ENCODE peak calls at places on chromosomes 12 and 14, in six cellular contexts. B, Z, O, H, Q and D are unnamed samples.

GRCh38 chr14:50312734-50313054 is 570 bp downstream of the DMAC2L start:
- DNase-seq in B (no peak), Z (no peak), O (no peak), H (peak), Q (no peak), D (no peak)

GRCh38 chr14:61192970-61193369 is 88.2 kb downstream of the TMEM30B start:
- DNase-seq in B (no peak), Z (no peak), O (no peak), H (no peak), Q (no peak), D (no peak)

GRCh38 chr14:68397827-68398226 is 395.0 kb downstream of the ZFP36L1 start:
- DNase-seq in B (no peak), Z (peak), O (no peak), H (no peak), Q (no peak), D (no peak)

GRCh38 chr14:50173891-50174290 is 57.5 kb downstream of the SOS2 start:
- DNase-seq in B (no peak), Z (no peak), O (no peak), H (no peak), Q (no peak), D (no peak)

GRCh38 chr12:32997471-32997870 is 100.9 kb upstream of the PKP2 start:
- DNase-seq in B (no peak), Z (no peak), O (no peak), H (no peak), Q (no peak), D (no peak)

GRCh38 chr12:48783432-48783831 is 5.5 kb downstream of the ADCY6 start:
- DNase-seq in B (no peak), Z (no peak), O (no peak), H (no peak), Q (no peak), D (no peak)

GRCh38 chr14:95437715-95438114 is 78.7 kb downstream of the SYNE3 start:
- DNase-seq in B (no peak), Z (no peak), O (no peak), H (no peak), Q (no peak), D (no peak)

GRCh38 chr14:34018564-34019244 is 67.8 kb upstream of the EGLN3 start:
- DNase-seq in B (no peak), Z (no peak), O (no peak), H (no peak), Q (no peak), D (peak)

GRCh38 chr14:71094722-71095121 is 187.5 kb downstream of the PCNX1 start:
- DNase-seq in B (no peak), Z (no peak), O (no peak), H (no peak), Q (no peak), D (no peak)

GRCh38 chr12:2183556-2184541 is 131.1 kb downstream of the CACNA1C start:
- DNase-seq in B (no peak), Z (peak), O (no peak), H (peak), Q (no peak), D (no peak)

GRCh38 chr12:47307680-47308399 is 228.1 kb upstream of the AMIGO2 start:
- DNase-seq in B (peak), Z (peak), O (peak), H (peak), Q (no peak), D (peak)

GRCh38 chr14:53967606-53968005 is 11.0 kb upstream of the BMP4 start:
- DNase-seq in B (no peak), Z (no peak), O (no peak), H (no peak), Q (no peak), D (no peak)

GRCh38 chr12:6326316-6326959 is 15.4 kb downstream of the TNFRSF1A start:
- DNase-seq in B (peak), Z (peak), O (peak), H (peak), Q (peak), D (no peak)

GRCh38 chr12:75818863-75819262 is 212.7 kb downstream of the PHLDA1 start:
- DNase-seq in B (no peak), Z (no peak), O (no peak), H (no peak), Q (no peak), D (no peak)
- TF ChIP-seq CHD2 in B (no peak), Z (no peak), O (no peak), H (no peak), Q (no peak), D (no peak)

GRCh38 chr14:92515510-92516343 is 2.1 kb downstream of the RIN3 start:
- DNase-seq in B (no peak), Z (no peak), O (no peak), H (no peak), Q (no peak), D (no peak)
- TF ChIP-seq CHD2 in B (no peak), Z (no peak), O (no peak), H (no peak), Q (no peak), D (no peak)

GRCh38 chr12:53938276-53939140 is at the start of gene HOXC13:
- DNase-seq in B (peak), Z (peak), O (peak), H (peak), Q (peak), D (no peak)
- TF ChIP-seq CHD2 in B (no peak), Z (no peak), O (no peak), H (no peak), Q (no peak), D (no peak)

GRCh38 chr14:96858643-96859042 is 61.5 kb downstream of the VRK1 start:
- DNase-seq in B (no peak), Z (no peak), O (no peak), H (no peak), Q (no peak), D (no peak)
- TF ChIP-seq CHD2 in B (no peak), Z (no peak), O (no peak), H (no peak), Q (no peak), D (no peak)

DNA sequence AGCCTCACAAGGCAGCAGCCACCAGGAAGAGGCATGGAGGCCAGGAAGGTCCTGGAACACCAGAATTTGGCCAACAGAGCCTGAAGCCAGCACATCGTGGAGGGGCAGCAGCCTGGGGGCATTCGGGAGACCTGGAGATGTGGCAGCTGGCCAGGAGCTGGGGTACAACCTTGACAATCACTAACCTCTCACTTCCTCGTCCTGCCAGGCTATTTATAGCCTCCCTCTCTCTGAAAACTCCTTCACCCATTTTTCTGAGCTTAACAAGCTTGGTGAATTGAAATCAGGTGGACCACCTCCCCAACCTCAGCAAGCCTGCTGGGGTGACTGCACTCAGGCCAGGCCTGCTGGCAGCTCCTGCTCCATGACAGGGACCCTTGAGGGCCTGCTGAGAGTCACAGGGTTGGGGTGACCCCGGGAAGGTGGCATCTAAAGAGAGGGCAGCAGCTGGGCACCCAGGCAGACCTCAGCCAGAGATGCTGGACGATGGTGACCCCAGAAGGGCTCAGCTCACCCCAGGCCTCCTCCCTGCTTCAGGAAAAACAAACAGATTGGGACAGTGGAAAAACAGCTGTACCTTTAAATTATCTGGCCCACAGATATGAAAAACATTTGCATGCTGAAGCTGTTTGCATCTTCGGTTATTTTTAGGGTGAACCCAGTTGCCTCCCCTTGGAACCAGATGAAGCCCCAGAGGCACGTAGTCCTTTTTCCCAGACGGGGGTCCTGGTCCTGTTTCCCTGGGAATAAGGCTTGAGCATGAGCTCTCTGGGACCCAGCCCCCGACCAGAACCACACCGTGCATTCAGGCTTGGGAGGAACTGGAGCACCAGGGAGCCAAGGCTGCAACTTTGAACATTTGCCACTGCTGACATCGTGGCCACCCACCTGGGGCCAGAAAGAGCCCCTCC is 67.0 kb downstream of the PITPNM2 start:
- DNase-seq in B (no peak), Z (no peak), O (no peak), H (no peak), Q (no peak), D (no peak)
- TF ChIP-seq CHD2 in B (no peak), Z (no peak), O (no peak), H (no peak), Q (no peak), D (no peak)

DNA sequence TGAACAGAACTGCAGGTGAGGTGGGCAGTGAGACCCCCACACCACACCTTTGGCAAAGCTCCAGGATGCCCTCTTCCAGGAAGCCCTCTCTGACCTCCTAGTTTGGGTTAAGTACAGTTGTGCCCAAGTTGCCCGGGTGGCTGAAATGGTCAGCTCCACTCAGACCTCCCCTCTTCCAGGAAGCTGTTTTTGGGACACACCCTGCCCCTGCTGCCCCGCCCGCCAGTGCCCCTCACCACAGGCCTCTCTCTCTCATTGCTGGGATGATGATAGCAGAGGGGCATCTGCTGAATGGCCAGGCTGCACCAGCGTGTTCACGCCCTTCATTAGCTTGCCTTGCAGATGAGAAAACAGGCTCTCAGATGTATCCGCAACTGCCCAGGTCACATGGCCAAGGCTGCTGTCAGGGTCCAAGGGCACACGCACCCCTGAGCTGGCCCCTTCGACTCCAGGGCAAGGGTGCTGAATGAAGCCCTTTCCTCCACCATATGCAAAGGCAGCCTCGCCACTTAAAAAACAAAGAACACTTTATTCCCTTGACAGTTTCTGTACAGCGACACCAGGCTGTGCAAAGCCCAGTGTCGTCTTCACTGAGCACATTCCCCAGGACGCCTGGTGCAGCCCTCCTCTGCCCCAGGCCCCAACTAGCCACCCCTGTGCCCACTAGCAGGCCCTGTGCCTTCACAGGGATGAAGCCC is 15.5 kb downstream of the SLC25A29 start:
- DNase-seq in B (no peak), Z (peak), O (no peak), H (peak), Q (no peak), D (no peak)
- TF ChIP-seq CHD2 in B (no peak), Z (no peak), O (no peak), H (no peak), Q (no peak), D (no peak)